ENCODE peak calls at places on chromosomes 7 and 10, in four cellular contexts. K is fibroblast of lung, J is M059J, C is NCI-H510A treated with DMSO at 0.1 percent for 48 hours. B is an unnamed sample.

GRCh38 chr7:99733448-99733847 is 1.5 kb downstream of the CYP3A7 start:
- DNase-seq in K (no peak), J (no peak), C (no peak), B (no peak)

GRCh38 chr7:24713039-24713793 is 44.0 kb downstream of the GSDME start:
- DNase-seq in K (no peak), J (no peak), C (no peak), B (no peak)

GRCh38 chr10:47040041-47040491 is 128.8 kb downstream of the PTPN20 start:
- DNase-seq in K (no peak), J (no peak), C (no peak), B (no peak)

GRCh38 chr10:93080350-93081046 is 6.8 kb downstream of the CYP26A1 start:
- DNase-seq in K (peak), J (peak), C (peak), B (peak)

GRCh38 chr7:68371985-68372384 is 1226.3 kb upstream of the AUTS2 start:
- DNase-seq in K (no peak), J (no peak), C (no peak), B (no peak)

GRCh38 chr7:35988818-35989217 is 164.2 kb upstream of the EEPD1 start:
- DNase-seq in K (peak), J (no peak), C (no peak), B (no peak)

GRCh38 chr10:89426230-89426868 is 12.0 kb downstream of the IFIT5 start:
- DNase-seq in K (peak), J (peak), C (peak), B (peak)

GRCh38 chr7:1698951-1699350 is 28.9 kb downstream of the ELFN1 start:
- DNase-seq in K (no peak), J (no peak), C (no peak), B (no peak)

GRCh38 chr7:41003031-41003925 is 699.6 kb downstream of the INHBA start:
- DNase-seq in K (peak), J (peak), C (no peak), B (peak)

GRCh38 chr7:159061674-159062212 is 82.9 kb downstream of the VIPR2 start:
- DNase-seq in K (no peak), J (no peak), C (no peak), B (no peak)

GRCh38 chr7:9752033-9752432 is 1221.6 kb upstream of the PHF14 start:
- DNase-seq in K (no peak), J (no peak), C (no peak), B (no peak)

GRCh38 chr10:95508730-95509129 is 52.4 kb downstream of the SORBS1 start:
- DNase-seq in K (no peak), J (peak), C (no peak), B (no peak)

GRCh38 chr10:133459454-133460207 is 5.9 kb downstream of the SCART1 start:
- DNase-seq in K (no peak), J (no peak), C (no peak), B (no peak)

GRCh38 chr10:72687035-72687434 is 4.9 kb upstream of the MCU start:
- DNase-seq in K (no peak), J (no peak), C (no peak), B (no peak)

GRCh38 chr7:24917510-24918239 is 62.3 kb downstream of the OSBPL3 start:
- DNase-seq in K (peak), J (peak), C (peak), B (no peak)

GRCh38 chr7:5445991-5446594 is 22.5 kb upstream of the TNRC18 start:
- DNase-seq in K (no peak), J (no peak), C (no peak), B (no peak)

GRCh38 chr10:121648078-121648477 is 49.8 kb upstream of the FGFR2 start:
- DNase-seq in K (no peak), J (no peak), C (no peak), B (no peak)

B was measured in GM13976.